ENCODE peak calls at places on chromosomes 7 and 10, in nine cellular contexts. F is GM12865, D is Panc1, U is choroid plexus epithelial cell, N is psoas muscle, B is fibroblast of villous mesenchyme, L is fibroblast of the aortic adventitia, Q is hepatocyte, W is prostate gland. X is an unnamed sample.

GRCh38 chr7:28145931-28146330 is 34.7 kb downstream of the JAZF1 start:
- DNase-seq in F (no peak), D (no peak), U (no peak), N (no peak), B (no peak), L (no peak), Q (no peak), W (no peak), X (no peak)

GRCh38 chr7:88539518-88539917 is 220.0 kb upstream of the ZNF804B start:
- DNase-seq in F (no peak), D (no peak), U (no peak), N (no peak), B (no peak), L (no peak), Q (no peak), W (no peak), X (no peak)

GRCh38 chr7:50793947-50794570 is 11.4 kb upstream of the GRB10 start:
- DNase-seq in F (no peak), D (no peak), U (no peak), N (no peak), B (no peak), L (no peak), Q (no peak), W (no peak), X (no peak)

GRCh38 chr7:150949564-150949963 is 28.6 kb downstream of the KCNH2 start:
- DNase-seq in F (no peak), D (no peak), U (peak), N (peak), B (no peak), L (no peak), Q (no peak), W (no peak), X (no peak)

GRCh38 chr7:128190051-128190640 is 50.9 kb upstream of the LEP start:
- DNase-seq in F (no peak), D (no peak), U (no peak), N (no peak), B (no peak), L (no peak), Q (no peak), W (no peak), X (no peak)

GRCh38 chr7:143882020-143882610 is 19.9 kb downstream of the TCAF1 start:
- DNase-seq in F (no peak), D (no peak), U (peak), N (peak), B (peak), L (peak), Q (peak), W (peak), X (no peak)

GRCh38 chr7:7223250-7223649 is 40.9 kb downstream of the C1GALT1 start:
- DNase-seq in F (no peak), D (no peak), U (no peak), N (no peak), B (no peak), L (no peak), Q (no peak), W (no peak), X (no peak)

GRCh38 chr10:58177362-58177947 is 90.2 kb downstream of the IPMK start:
- DNase-seq in F (no peak), D (no peak), U (peak), N (no peak), B (peak), L (peak), Q (peak), W (no peak), X (no peak)

GRCh38 chr10:29374162-29374561 is 85.3 kb downstream of the LYZL1 start:
- DNase-seq in F (no peak), D (no peak), U (no peak), N (no peak), B (no peak), L (no peak), Q (no peak), W (no peak), X (no peak)

GRCh38 chr7:45584261-45585210 is 10.4 kb downstream of the ADCY1 start:
- DNase-seq in F (no peak), D (no peak), U (no peak), N (no peak), B (no peak), L (no peak), Q (no peak), W (no peak), X (no peak)

GRCh38 chr7:24462117-24462516 is 111.1 kb upstream of the PALS2 start:
- DNase-seq in F (no peak), D (no peak), U (no peak), N (no peak), B (no peak), L (no peak), Q (no peak), W (no peak), X (no peak)

GRCh38 chr7:106772655-106773108 is 92.4 kb upstream of the PIK3CG start:
- DNase-seq in F (no peak), D (no peak), U (peak), N (no peak), B (peak), L (peak), Q (no peak), W (no peak), X (no peak)

GRCh38 chr7:54904986-54905385 is 113.8 kb upstream of the EGFR start:
- DNase-seq in F (no peak), D (no peak), U (peak), N (no peak), B (peak), L (no peak), Q (no peak), W (no peak), X (no peak)

GRCh38 chr7:2242541-2243482 is 786 bp downstream of the NUDT1 start:
- DNase-seq in F (peak), D (no peak), U (peak), N (no peak), B (peak), L (peak), Q (no peak), W (no peak), X (no peak)

GRCh38 chr10:96512997-96513685 is 585 bp downstream of the TLL2 start:
- DNase-seq in F (no peak), D (no peak), U (peak), N (no peak), B (peak), L (peak), Q (peak), W (no peak), X (no peak)

GRCh38 chr10:99551158-99551557 is 18.4 kb downstream of the NKX2-3 start:
- DNase-seq in F (peak), D (no peak), U (peak), N (no peak), B (peak), L (no peak), Q (no peak), W (no peak), X (peak)
- H3K4me3 ChIP-seq in F (no peak), D (no peak), U (no peak), N (peak), B (no peak), L (no peak), Q (no peak), W (no peak), X (no peak)

GRCh38 chr10:121662945-121663917 is 65.0 kb upstream of the FGFR2 start:
- DNase-seq in F (peak), D (no peak), U (no peak), N (no peak), B (no peak), L (no peak), Q (no peak), W (no peak), X (no peak)
- TF ChIP-seq CTCF in F (peak), D (peak), U (peak), N (no peak), B (peak), L (no peak), Q (peak), W (peak), X (peak)

GRCh38 chr7:155530601-155531000 is 15.8 kb downstream of the CNPY1 start:
- DNase-seq in F (no peak), D (no peak), U (no peak), N (no peak), B (no peak), L (no peak), Q (no peak), W (no peak), X (no peak)

GRCh38 chr7:155529845-155530244 is 16.5 kb downstream of the CNPY1 start:
- DNase-seq in F (no peak), D (no peak), U (no peak), N (no peak), B (no peak), L (no peak), Q (no peak), W (no peak), X (no peak)

GRCh38 chr7:155533120-155533826 is 13.1 kb downstream of the CNPY1 start:
- DNase-seq in F (no peak), D (no peak), U (peak), N (no peak), B (no peak), L (no peak), Q (no peak), W (no peak), X (no peak)

GRCh38 chr7:155532792-155533119 is 13.6 kb downstream of the CNPY1 start:
- DNase-seq in F (no peak), D (no peak), U (no peak), N (no peak), B (no peak), L (no peak), Q (no peak), W (no peak), X (no peak)

DNA sequence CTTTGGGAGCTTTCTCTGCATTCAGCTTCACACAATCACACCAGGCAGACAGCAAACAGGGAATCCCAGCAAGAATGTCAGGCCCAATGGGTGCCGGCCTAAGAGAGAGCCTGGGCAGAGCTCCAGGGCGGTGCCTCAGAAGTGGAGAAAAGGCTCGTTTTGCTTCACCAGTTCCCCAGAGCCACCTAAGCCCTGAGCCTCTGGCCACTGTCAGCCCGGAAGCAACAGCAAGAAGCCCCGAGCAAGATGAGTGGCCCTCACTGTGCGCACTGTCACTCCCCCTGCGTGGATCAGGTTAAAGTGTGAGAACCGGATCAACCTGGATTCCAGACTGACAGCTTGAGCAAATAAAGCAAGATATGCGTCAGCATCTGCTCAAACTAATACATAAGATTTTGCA is 14.7 kb downstream of the CNPY1 start:
- DNase-seq in F (no peak), D (no peak), U (no peak), N (no peak), B (no peak), L (no peak), Q (peak), W (no peak), X (no peak)
- H3K4me3 ChIP-seq in F (no peak), D (no peak), U (no peak), N (no peak), B (no peak), L (no peak), Q (no peak), W (no peak), X (no peak)

DNA sequence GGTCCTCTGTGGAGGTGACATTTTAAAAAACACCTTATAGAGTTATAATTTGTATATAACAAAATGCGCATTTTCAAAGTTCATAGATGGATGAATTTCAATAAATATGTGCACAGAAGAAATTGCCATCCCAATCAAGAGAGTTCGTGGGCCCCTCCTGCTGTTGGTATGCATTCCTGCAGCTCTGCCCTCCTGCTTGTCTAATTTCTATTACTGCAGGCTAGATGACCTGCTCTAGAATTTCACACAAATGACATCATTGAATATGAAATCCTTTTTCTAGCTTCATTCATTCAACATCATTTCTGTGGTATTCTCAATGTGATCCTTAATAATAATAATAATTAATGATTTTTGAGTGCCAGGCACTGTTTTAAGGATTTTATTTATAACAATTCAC is 348.2 kb downstream of the SDK1 start:
- DNase-seq in F (no peak), D (no peak), U (peak), N (no peak), B (no peak), L (no peak), Q (no peak), W (no peak), X (no peak)
- TF ChIP-seq CTCF in F (no peak), D (peak), U (peak), N (no peak), B (peak), L (peak), Q (peak), W (no peak), X (no peak)

X was measured in HFF-Myc.